ENCODE peak calls at places on chromosomes 16 and 17, in seven cellular contexts. One of them, this sample, is unnamed.

GRCh38 chr17:57818066-57818465 is 31.8 kb downstream of the MRPS23 start:
- DNase-seq in GM06990: no peak
- DNase-seq in fibroblast of villous mesenchyme: no peak
- DNase-seq in cardiac muscle cell: no peak
- DNase-seq in neural progenitor cell: no peak
- DNase-seq in dorsolateral prefrontal cortex: no peak
- DNase-seq in type B pancreatic cell: no peak
- DNase-seq in this sample: no peak

GRCh38 chr16:2147981-2148671 is at the start of gene RAB26:
- DNase-seq in cardiac muscle cell: peak
- DNase-seq in type B pancreatic cell: no peak
- DNase-seq in GM06990: no peak
- DNase-seq in dorsolateral prefrontal cortex: peak
- DNase-seq in fibroblast of villous mesenchyme: peak
- DNase-seq in neural progenitor cell: peak
- DNase-seq in this sample: peak

GRCh38 chr17:74745548-74746177 is 2.8 kb upstream of the NHERF1 start:
- DNase-seq in type B pancreatic cell: no peak
- DNase-seq in fibroblast of villous mesenchyme: no peak
- DNase-seq in neural progenitor cell: no peak
- DNase-seq in GM06990: no peak
- DNase-seq in dorsolateral prefrontal cortex: no peak
- DNase-seq in cardiac muscle cell: no peak
- DNase-seq in this sample: no peak

GRCh38 chr17:44417553-44417952 is 28.1 kb upstream of the ITGA2B start:
- DNase-seq in GM06990: peak
- DNase-seq in type B pancreatic cell: no peak
- DNase-seq in dorsolateral prefrontal cortex: no peak
- DNase-seq in fibroblast of villous mesenchyme: peak
- DNase-seq in neural progenitor cell: no peak
- DNase-seq in cardiac muscle cell: peak
- DNase-seq in this sample: no peak

GRCh38 chr17:49901460-49902331 is 53.8 kb upstream of the TAC4 start:
- DNase-seq in fibroblast of villous mesenchyme: no peak
- DNase-seq in type B pancreatic cell: no peak
- DNase-seq in GM06990: no peak
- DNase-seq in cardiac muscle cell: no peak
- DNase-seq in neural progenitor cell: peak
- DNase-seq in dorsolateral prefrontal cortex: no peak
- DNase-seq in this sample: no peak

GRCh38 chr16:13062219-13062618 is 160.8 kb downstream of the SHISA9 start:
- DNase-seq in type B pancreatic cell: no peak
- DNase-seq in cardiac muscle cell: no peak
- DNase-seq in dorsolateral prefrontal cortex: no peak
- DNase-seq in neural progenitor cell: no peak
- DNase-seq in fibroblast of villous mesenchyme: no peak
- DNase-seq in GM06990: no peak
- DNase-seq in this sample: no peak

GRCh38 chr17:560379-560935 is 154.2 kb downstream of the VPS53 start:
- DNase-seq in dorsolateral prefrontal cortex: no peak
- DNase-seq in GM06990: no peak
- DNase-seq in cardiac muscle cell: peak
- DNase-seq in type B pancreatic cell: no peak
- DNase-seq in fibroblast of villous mesenchyme: no peak
- DNase-seq in neural progenitor cell: no peak
- DNase-seq in this sample: no peak

GRCh38 chr17:51154176-51154575 is 817 bp downstream of the NME1 start:
- DNase-seq in neural progenitor cell: peak
- DNase-seq in fibroblast of villous mesenchyme: peak
- DNase-seq in cardiac muscle cell: peak
- DNase-seq in GM06990: no peak
- DNase-seq in type B pancreatic cell: no peak
- DNase-seq in dorsolateral prefrontal cortex: no peak
- DNase-seq in this sample: no peak

GRCh38 chr17:63834431-63835166 is 7.1 kb upstream of the FTSJ3 start:
- DNase-seq in GM06990: no peak
- DNase-seq in cardiac muscle cell: peak
- DNase-seq in fibroblast of villous mesenchyme: peak
- DNase-seq in neural progenitor cell: peak
- DNase-seq in type B pancreatic cell: no peak
- DNase-seq in dorsolateral prefrontal cortex: peak
- DNase-seq in this sample: peak

GRCh38 chr17:30137158-30137557 is 20.5 kb downstream of the NSRP1 start:
- DNase-seq in neural progenitor cell: no peak
- DNase-seq in fibroblast of villous mesenchyme: no peak
- DNase-seq in cardiac muscle cell: no peak
- DNase-seq in dorsolateral prefrontal cortex: no peak
- DNase-seq in GM06990: no peak
- DNase-seq in type B pancreatic cell: no peak
- DNase-seq in this sample: no peak

GRCh38 chr17:62809656-62810055 is 1.5 kb upstream of the MARCHF10 start:
- DNase-seq in cardiac muscle cell: peak
- DNase-seq in neural progenitor cell: no peak
- DNase-seq in type B pancreatic cell: no peak
- DNase-seq in dorsolateral prefrontal cortex: no peak
- DNase-seq in GM06990: no peak
- DNase-seq in fibroblast of villous mesenchyme: no peak
- DNase-seq in this sample: no peak

GRCh38 chr17:39229274-39229913 is 3.6 kb upstream of the STAC2 start:
- DNase-seq in neural progenitor cell: no peak
- DNase-seq in dorsolateral prefrontal cortex: no peak
- DNase-seq in fibroblast of villous mesenchyme: peak
- DNase-seq in GM06990: no peak
- DNase-seq in cardiac muscle cell: peak
- DNase-seq in type B pancreatic cell: no peak
- DNase-seq in this sample: no peak

GRCh38 chr17:14121952-14122351 is 52.6 kb downstream of the COX10 start:
- DNase-seq in neural progenitor cell: no peak
- DNase-seq in fibroblast of villous mesenchyme: no peak
- DNase-seq in dorsolateral prefrontal cortex: no peak
- DNase-seq in type B pancreatic cell: no peak
- DNase-seq in cardiac muscle cell: no peak
- DNase-seq in GM06990: no peak
- DNase-seq in this sample: no peak

GRCh38 chr16:50616386-50616785 is 64.7 kb downstream of the SNX20 start:
- DNase-seq in cardiac muscle cell: peak
- DNase-seq in dorsolateral prefrontal cortex: no peak
- DNase-seq in type B pancreatic cell: no peak
- DNase-seq in neural progenitor cell: no peak
- DNase-seq in GM06990: no peak
- DNase-seq in fibroblast of villous mesenchyme: no peak
- DNase-seq in this sample: no peak

GRCh38 chr16:4407543-4408322 is 8.7 kb downstream of the CORO7 start:
- DNase-seq in cardiac muscle cell: peak
- DNase-seq in neural progenitor cell: no peak
- DNase-seq in GM06990: no peak
- DNase-seq in fibroblast of villous mesenchyme: peak
- DNase-seq in type B pancreatic cell: no peak
- DNase-seq in dorsolateral prefrontal cortex: no peak
- DNase-seq in this sample: no peak

GRCh38 chr16:51343411-51343810 is 192.3 kb upstream of the SALL1 start:
- DNase-seq in fibroblast of villous mesenchyme: no peak
- DNase-seq in type B pancreatic cell: no peak
- DNase-seq in cardiac muscle cell: no peak
- DNase-seq in GM06990: no peak
- DNase-seq in neural progenitor cell: no peak
- DNase-seq in dorsolateral prefrontal cortex: no peak
- DNase-seq in this sample: no peak

GRCh38 chr17:35746956-35747355 is 6.1 kb downstream of the GAS2L2 start:
- DNase-seq in dorsolateral prefrontal cortex: no peak
- DNase-seq in type B pancreatic cell: no peak
- DNase-seq in neural progenitor cell: no peak
- DNase-seq in GM06990: no peak
- DNase-seq in cardiac muscle cell: no peak
- DNase-seq in fibroblast of villous mesenchyme: no peak
- DNase-seq in this sample: no peak

GRCh38 chr17:37741334-37742113 is 3.3 kb downstream of the HNF1B start:
- DNase-seq in GM06990: no peak
- DNase-seq in type B pancreatic cell: no peak
- DNase-seq in cardiac muscle cell: no peak
- DNase-seq in fibroblast of villous mesenchyme: no peak
- DNase-seq in neural progenitor cell: no peak
- DNase-seq in dorsolateral prefrontal cortex: no peak
- DNase-seq in this sample: no peak

GRCh38 chr17:61574542-61575351 is 16.3 kb downstream of the NACA2 start:
- DNase-seq in GM06990: no peak
- DNase-seq in dorsolateral prefrontal cortex: no peak
- DNase-seq in type B pancreatic cell: no peak
- DNase-seq in cardiac muscle cell: peak
- DNase-seq in neural progenitor cell: peak
- DNase-seq in fibroblast of villous mesenchyme: peak
- DNase-seq in this sample: peak

GRCh38 chr17:42744806-42745617 is at the start of gene EZH1:
- DNase-seq in GM06990: peak
- DNase-seq in type B pancreatic cell: peak
- DNase-seq in neural progenitor cell: peak
- DNase-seq in fibroblast of villous mesenchyme: peak
- DNase-seq in cardiac muscle cell: peak
- DNase-seq in dorsolateral prefrontal cortex: peak
- DNase-seq in this sample: peak

GRCh38 chr16:87832759-87833502 is 36.4 kb downstream of the SLC7A5 start:
- DNase-seq in type B pancreatic cell: no peak
- DNase-seq in fibroblast of villous mesenchyme: no peak
- DNase-seq in dorsolateral prefrontal cortex: no peak
- DNase-seq in neural progenitor cell: no peak
- DNase-seq in cardiac muscle cell: no peak
- DNase-seq in GM06990: no peak
- DNase-seq in this sample: no peak

GRCh38 chr17:50151041-50151936 is 812 bp upstream of the PPP1R9B start:
- DNase-seq in cardiac muscle cell: peak
- DNase-seq in neural progenitor cell: peak
- DNase-seq in dorsolateral prefrontal cortex: peak
- DNase-seq in type B pancreatic cell: peak
- DNase-seq in GM06990: peak
- DNase-seq in fibroblast of villous mesenchyme: peak
- DNase-seq in this sample: peak

GRCh38 chr17:79935197-79935844 is 96.1 kb upstream of the CBX4 start:
- DNase-seq in GM06990: no peak
- DNase-seq in fibroblast of villous mesenchyme: no peak
- DNase-seq in type B pancreatic cell: no peak
- DNase-seq in cardiac muscle cell: no peak
- DNase-seq in dorsolateral prefrontal cortex: no peak
- DNase-seq in neural progenitor cell: no peak
- DNase-seq in this sample: no peak

GRCh38 chr16:30829130-30830071 is 42.4 kb upstream of the ZNF629 start:
- DNase-seq in neural progenitor cell: no peak
- DNase-seq in dorsolateral prefrontal cortex: no peak
- DNase-seq in type B pancreatic cell: no peak
- DNase-seq in GM06990: no peak
- DNase-seq in fibroblast of villous mesenchyme: no peak
- DNase-seq in cardiac muscle cell: no peak
- DNase-seq in this sample: no peak
- TF ChIP-seq CTCF in neural progenitor cell: no peak
- TF ChIP-seq CTCF in dorsolateral prefrontal cortex: no peak
- TF ChIP-seq CTCF in type B pancreatic cell: peak
- TF ChIP-seq CTCF in GM06990: no peak
- TF ChIP-seq CTCF in fibroblast of villous mesenchyme: peak
- TF ChIP-seq CTCF in cardiac muscle cell: no peak
- TF ChIP-seq CTCF in this sample: no peak

GRCh38 chr17:81958633-81959342 is 2.2 kb downstream of the NOTUM start:
- DNase-seq in cardiac muscle cell: no peak
- DNase-seq in type B pancreatic cell: peak
- DNase-seq in neural progenitor cell: no peak
- DNase-seq in fibroblast of villous mesenchyme: no peak
- DNase-seq in GM06990: no peak
- DNase-seq in dorsolateral prefrontal cortex: no peak
- DNase-seq in this sample: no peak
- TF ChIP-seq CTCF in cardiac muscle cell: no peak
- TF ChIP-seq CTCF in type B pancreatic cell: no peak
- TF ChIP-seq CTCF in neural progenitor cell: no peak
- TF ChIP-seq CTCF in fibroblast of villous mesenchyme: no peak
- TF ChIP-seq CTCF in GM06990: no peak
- TF ChIP-seq CTCF in dorsolateral prefrontal cortex: no peak
- TF ChIP-seq CTCF in this sample: no peak

DNA sequence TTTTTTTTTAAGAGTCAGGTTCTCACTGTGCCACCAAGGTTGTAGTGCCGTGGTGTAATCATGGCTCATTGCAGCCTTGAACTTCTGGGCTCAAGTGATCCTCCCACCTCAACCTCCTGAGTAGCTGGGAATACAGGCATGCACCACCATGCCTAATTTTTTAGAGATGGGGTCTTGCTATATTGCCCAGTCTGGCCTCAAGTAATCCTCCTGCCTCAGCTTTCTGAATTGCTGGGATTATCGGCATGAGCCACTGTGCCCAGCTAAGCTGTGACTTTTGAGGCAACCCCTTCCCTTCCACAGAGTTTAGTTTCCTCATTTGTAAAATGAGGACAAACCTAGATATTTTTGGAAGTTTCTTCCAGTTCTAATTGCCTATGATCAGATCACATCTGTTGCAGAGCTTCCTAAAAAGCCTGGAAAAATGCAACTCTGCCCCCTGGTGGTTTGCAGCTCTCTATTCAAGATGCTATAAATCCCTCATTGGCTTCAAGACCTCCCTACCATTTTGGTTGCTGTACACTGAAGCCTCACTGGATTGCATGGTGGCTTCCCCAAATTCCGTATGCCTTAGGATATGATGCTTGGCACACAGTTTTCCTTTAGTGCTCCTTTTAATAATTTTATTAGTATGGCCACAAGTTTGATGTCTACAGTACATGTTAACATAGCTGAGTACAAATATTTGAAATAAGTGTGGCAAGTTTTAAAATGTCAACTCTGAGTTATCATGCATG is 19.3 kb downstream of the GDE1 start:
- DNase-seq in GM06990: no peak
- DNase-seq in dorsolateral prefrontal cortex: peak
- DNase-seq in type B pancreatic cell: peak
- DNase-seq in neural progenitor cell: peak
- DNase-seq in fibroblast of villous mesenchyme: peak
- DNase-seq in cardiac muscle cell: peak
- DNase-seq in this sample: peak
- TF ChIP-seq CTCF in GM06990: peak
- TF ChIP-seq CTCF in dorsolateral prefrontal cortex: peak
- TF ChIP-seq CTCF in type B pancreatic cell: peak
- TF ChIP-seq CTCF in neural progenitor cell: peak
- TF ChIP-seq CTCF in fibroblast of villous mesenchyme: peak
- TF ChIP-seq CTCF in cardiac muscle cell: peak
- TF ChIP-seq CTCF in this sample: peak

DNA sequence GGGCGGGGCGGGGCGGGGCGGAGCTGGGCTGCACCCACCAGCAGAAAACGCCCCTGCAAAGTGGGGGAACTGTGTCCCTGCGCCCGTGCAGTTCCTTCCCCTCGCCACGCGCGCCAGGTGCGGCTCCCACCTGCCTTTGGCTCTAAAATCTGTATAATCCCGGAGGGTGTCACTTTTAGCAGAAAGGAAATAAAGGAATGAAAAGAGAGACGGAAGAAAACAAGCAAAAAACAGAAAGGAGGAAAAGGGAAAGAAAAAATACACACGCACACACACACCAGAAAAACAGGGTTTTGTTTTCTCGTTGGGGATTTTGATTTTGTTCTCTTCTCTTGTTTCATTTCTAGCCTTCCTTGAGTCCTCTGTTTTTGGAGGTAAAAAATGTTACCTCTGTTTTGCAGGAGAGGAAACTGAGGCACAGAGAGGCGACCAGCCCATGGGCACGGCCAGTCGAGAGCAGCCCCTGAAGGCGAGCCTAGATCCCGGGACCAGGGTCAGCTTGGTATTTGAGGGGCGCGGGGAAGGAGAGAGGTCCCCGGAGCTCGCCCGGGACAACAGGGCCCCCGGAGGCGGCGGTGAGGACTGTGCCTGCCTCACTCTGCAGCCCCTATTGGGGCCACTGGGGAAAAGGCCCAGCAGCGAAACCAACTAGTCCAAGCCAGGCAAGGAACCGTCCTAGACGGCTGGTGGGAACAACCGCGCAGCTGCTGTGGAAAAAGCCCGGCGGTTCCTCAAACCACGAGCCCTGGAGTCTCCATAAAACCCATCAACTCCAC is 594 bp upstream of the CARHSP1 start:
- DNase-seq in dorsolateral prefrontal cortex: no peak
- DNase-seq in type B pancreatic cell: no peak
- DNase-seq in GM06990: no peak
- DNase-seq in neural progenitor cell: peak
- DNase-seq in cardiac muscle cell: no peak
- DNase-seq in fibroblast of villous mesenchyme: no peak
- DNase-seq in this sample: peak
- TF ChIP-seq CTCF in dorsolateral prefrontal cortex: no peak
- TF ChIP-seq CTCF in type B pancreatic cell: peak
- TF ChIP-seq CTCF in GM06990: no peak
- TF ChIP-seq CTCF in neural progenitor cell: no peak
- TF ChIP-seq CTCF in cardiac muscle cell: no peak
- TF ChIP-seq CTCF in fibroblast of villous mesenchyme: no peak
- TF ChIP-seq CTCF in this sample: no peak